ENCODE peak calls at places on chromosomes 16 and 17, in seven cellular contexts. Y, E, C, X, V, K and Z are unnamed samples.

GRCh38 chr17:78416791-78417530 is 38.5 kb downstream of the PGS1 start:
- DNase-seq in C (no peak), V (peak), K (no peak), Y (no peak), X (peak), E (no peak), Z (no peak)

GRCh38 chr17:27339836-27340550 is 46.1 kb downstream of the WSB1 start:
- DNase-seq in C (no peak), Y (no peak), X (no peak), K (no peak), E (no peak), V (no peak), Z (no peak)

GRCh38 chr16:19330801-19331484 is 45.4 kb downstream of the CLEC19A start:
- DNase-seq in Y (no peak), X (peak), K (no peak), V (no peak), C (no peak), E (no peak), Z (no peak)

GRCh38 chr16:56477096-56477878 is 25.9 kb downstream of the OGFOD1 start:
- DNase-seq in X (no peak), E (no peak), Y (no peak), K (no peak), C (no peak), V (peak), Z (no peak)

GRCh38 chr17:82884341-82884871 is 44.6 kb upstream of the ZNF750 start:
- DNase-seq in E (no peak), X (no peak), Y (no peak), K (no peak), C (no peak), V (peak), Z (no peak)

GRCh38 chr16:89041571-89042481 is 51.8 kb upstream of the ACSF3 start:
- DNase-seq in C (no peak), E (no peak), V (no peak), K (no peak), X (no peak), Y (no peak), Z (no peak)

GRCh38 chr16:9061358-9061813 is 30.1 kb upstream of the HAPSTR1 start:
- DNase-seq in Y (no peak), X (peak), K (no peak), C (no peak), V (no peak), E (no peak), Z (no peak)

GRCh38 chr16:8571061-8571596 is 19.2 kb downstream of the TMEM114 start:
- DNase-seq in C (no peak), E (no peak), V (peak), K (no peak), Y (no peak), X (no peak), Z (no peak)

GRCh38 chr16:28823291-28823718 is 506 bp downstream of the ATXN2L start:
- DNase-seq in V (no peak), Y (peak), K (peak), C (no peak), X (no peak), E (no peak), Z (no peak)